ENCODE peak calls at places on chromosomes 13 and 19, in seven cellular contexts. P is stimulated activated CD8-positive, alpha-beta memory T cell treated with anti-CD3 and anti-CD28 coated beads, Interleukin-2, amount 100 ng/mL, for 48 hours; O is HS-5; A is RPMI7951; J is NCI-H187; R is epithelial cell of esophagus; E is EL. H is an unnamed sample.

GRCh38 chr19:1285737-1286360 is at the start of gene EFNA2:
- DNase-seq in P (no peak), O (no peak), A (no peak), J (no peak), R (no peak), E (no peak), H (no peak)

GRCh38 chr13:102132896-102133295 is 269.0 kb downstream of the FGF14 start:
- DNase-seq in P (no peak), O (no peak), A (no peak), J (no peak), R (no peak), E (no peak), H (no peak)

GRCh38 chr19:17629760-17630159 is 58.4 kb downstream of the UNC13A start:
- DNase-seq in P (no peak), O (no peak), A (no peak), J (no peak), R (no peak), E (no peak), H (no peak)

GRCh38 chr13:28671393-28671792 is 12.5 kb downstream of the POMP start:
- DNase-seq in P (no peak), O (no peak), A (no peak), J (no peak), R (no peak), E (no peak), H (no peak)

GRCh38 chr19:56301152-56301551 is 13.5 kb downstream of the ZSCAN5A start:
- DNase-seq in P (no peak), O (no peak), A (no peak), J (no peak), R (peak), E (no peak), H (no peak)

GRCh38 chr19:16373989-16374388 is 49.4 kb downstream of the KLF2 start:
- DNase-seq in P (no peak), O (no peak), A (no peak), J (no peak), R (no peak), E (no peak), H (no peak)

GRCh38 chr13:75076476-75076875 is 405.5 kb downstream of the TBC1D4 start:
- DNase-seq in P (no peak), O (no peak), A (no peak), J (no peak), R (no peak), E (no peak), H (no peak)

GRCh38 chr13:99572921-99573320 is 71.6 kb downstream of the TM9SF2 start:
- DNase-seq in P (no peak), O (no peak), A (no peak), J (no peak), R (no peak), E (no peak), H (no peak)

GRCh38 chr13:44573071-44573470 is 3.1 kb downstream of the TSC22D1 start:
- DNase-seq in P (no peak), O (no peak), A (no peak), J (no peak), R (no peak), E (no peak), H (no peak)

GRCh38 chr19:37537391-37537947 is 30.7 kb downstream of the ZNF793 start:
- DNase-seq in P (no peak), O (no peak), A (no peak), J (no peak), R (no peak), E (no peak), H (no peak)

GRCh38 chr19:16034180-16034579 is 42.1 kb upstream of the TPM4 start:
- DNase-seq in P (no peak), O (no peak), A (no peak), J (no peak), R (no peak), E (no peak), H (no peak)

GRCh38 chr19:3720533-3720917 is 12.3 kb downstream of the TJP3 start:
- DNase-seq in P (no peak), O (no peak), A (no peak), J (no peak), R (no peak), E (no peak), H (no peak)

GRCh38 chr13:43245374-43245964 is 222.1 kb downstream of the DNAJC15 start:
- DNase-seq in P (no peak), O (no peak), A (peak), J (no peak), R (peak), E (peak), H (no peak)

GRCh38 chr13:49563513-49563912 is 21.8 kb downstream of the RCBTB1 start:
- DNase-seq in P (no peak), O (no peak), A (no peak), J (no peak), R (peak), E (peak), H (no peak)

GRCh38 chr13:100330662-100331061 is 241.8 kb downstream of the PCCA start:
- DNase-seq in P (no peak), O (no peak), A (no peak), J (no peak), R (no peak), E (no peak), H (no peak)

GRCh38 chr13:97757807-97758206 is 195.7 kb upstream of the IPO5 start:
- DNase-seq in P (no peak), O (no peak), A (no peak), J (no peak), R (no peak), E (no peak), H (no peak)

GRCh38 chr13:99380921-99381645 is 73.9 kb upstream of the GPR183 start:
- DNase-seq in P (peak), O (no peak), A (no peak), J (no peak), R (no peak), E (no peak), H (no peak)

GRCh38 chr19:1312732-1313694 is 27.3 kb downstream of the EFNA2 start:
- DNase-seq in P (no peak), O (peak), A (peak), J (no peak), R (peak), E (peak), H (no peak)

GRCh38 chr19:13610042-13610691 is 103.9 kb upstream of the CACNA1A start:
- DNase-seq in P (no peak), O (no peak), A (no peak), J (peak), R (no peak), E (no peak), H (peak)

GRCh38 chr19:16144216-16144581 is 714 bp downstream of the HSH2D start:
- DNase-seq in P (no peak), O (no peak), A (no peak), J (no peak), R (no peak), E (no peak), H (no peak)

GRCh38 chr13:27053902-27054595 is 117.6 kb downstream of the USP12 start:
- DNase-seq in P (no peak), O (peak), A (peak), J (no peak), R (peak), E (peak), H (no peak)

GRCh38 chr13:66492479-66492878 is 737.7 kb downstream of the PCDH9 start:
- DNase-seq in P (no peak), O (no peak), A (no peak), J (no peak), R (peak), E (no peak), H (no peak)

GRCh38 chr13:75855847-75856246 is 219.7 kb downstream of the LMO7 start:
- DNase-seq in P (no peak), O (no peak), A (no peak), J (no peak), R (peak), E (no peak), H (no peak)

GRCh38 chr13:40758811-40759210 is 12.2 kb downstream of the MRPS31 start:
- DNase-seq in P (no peak), O (no peak), A (no peak), J (no peak), R (no peak), E (no peak), H (no peak)

GRCh38 chr13:91133941-91134772 is 213.3 kb upstream of the MIR17HG start:
- DNase-seq in P (no peak), O (no peak), A (peak), J (no peak), R (peak), E (peak), H (no peak)

GRCh38 chr19:34963531-34964406 is at the start of gene ZNF792:
- DNase-seq in P (peak), O (no peak), A (peak), J (no peak), R (peak), E (peak), H (no peak)

GRCh38 chr13:103039183-103039582 is 27.0 kb downstream of the SLC10A2 start:
- DNase-seq in P (no peak), O (no peak), A (no peak), J (no peak), R (no peak), E (no peak), H (no peak)

GRCh38 chr19:9251236-9251635 is 506 bp downstream of the OR7E24 start:
- DNase-seq in P (no peak), O (no peak), A (no peak), J (no peak), R (no peak), E (no peak), H (no peak)